ENCODE peak calls at places on chromosomes 12 and 14, in five cellular contexts. One of them, this sample, is unnamed.

GRCh38 chr12:95694148-95694547 is 96.4 kb downstream of the NTN4 start:
- DNase-seq in HepG2: no peak
- DNase-seq in GM12878: no peak
- DNase-seq in H1: no peak
- DNase-seq in K562: no peak
- DNase-seq in this sample: no peak

GRCh38 chr14:54346257-54346656 is 50.5 kb upstream of the CDKN3 start:
- DNase-seq in GM12878: no peak
- DNase-seq in K562: no peak
- DNase-seq in HepG2: no peak
- DNase-seq in H1: no peak
- DNase-seq in this sample: no peak

GRCh38 chr12:12976366-12976765 is 23.7 kb downstream of the HEBP1 start:
- DNase-seq in K562: no peak
- DNase-seq in H1: no peak
- DNase-seq in HepG2: no peak
- DNase-seq in GM12878: no peak
- DNase-seq in this sample: peak; percentile 46

GRCh38 chr12:65461017-65461416 is 182.5 kb downstream of the MSRB3 start:
- DNase-seq in GM12878: no peak
- DNase-seq in H1: no peak
- DNase-seq in K562: no peak
- DNase-seq in HepG2: no peak
- DNase-seq in this sample: no peak

GRCh38 chr12:132066749-132067148 is 77.4 kb downstream of the DDX51 start:
- DNase-seq in H1: no peak
- DNase-seq in K562: no peak
- DNase-seq in GM12878: no peak
- DNase-seq in HepG2: no peak
- DNase-seq in this sample: no peak

GRCh38 chr12:110619534-110619953 is 5.6 kb downstream of the TCTN1 start:
- DNase-seq in GM12878: peak; percentile 80
- DNase-seq in H1: no peak
- DNase-seq in HepG2: no peak
- DNase-seq in K562: no peak
- DNase-seq in this sample: no peak

GRCh38 chr12:66539451-66539850 is 139.4 kb downstream of the GRIP1 start:
- DNase-seq in H1: no peak
- DNase-seq in K562: no peak
- DNase-seq in GM12878: no peak
- DNase-seq in HepG2: no peak
- DNase-seq in this sample: no peak

GRCh38 chr12:127355061-127355820 is 911.7 kb upstream of the TMEM132C start:
- DNase-seq in GM12878: no peak
- DNase-seq in H1: peak; percentile 53
- DNase-seq in K562: peak; percentile 46
- DNase-seq in HepG2: no peak
- DNase-seq in this sample: no peak

GRCh38 chr12:86950043-86950838 is 694.0 kb upstream of the MGAT4C start:
- DNase-seq in HepG2: no peak
- DNase-seq in GM12878: no peak
- DNase-seq in K562: no peak
- DNase-seq in H1: no peak
- DNase-seq in this sample: no peak

GRCh38 chr12:55188974-55189556 is 31.8 kb upstream of the OR10A7 start:
- DNase-seq in K562: peak; percentile 62
- DNase-seq in HepG2: peak; percentile 72
- DNase-seq in GM12878: peak; percentile 53
- DNase-seq in H1: no peak
- DNase-seq in this sample: peak; percentile 87

GRCh38 chr14:24859559-24859958 is 190.4 kb downstream of the STXBP6 start:
- DNase-seq in K562: no peak
- DNase-seq in H1: no peak
- DNase-seq in GM12878: no peak
- DNase-seq in HepG2: no peak
- DNase-seq in this sample: no peak

GRCh38 chr12:88627501-88627900 is 47.2 kb upstream of the KITLG start:
- DNase-seq in GM12878: no peak
- DNase-seq in HepG2: no peak
- DNase-seq in H1: no peak
- DNase-seq in K562: no peak
- DNase-seq in this sample: no peak

GRCh38 chr12:65324551-65324950 is 46.1 kb downstream of the MSRB3 start:
- DNase-seq in H1: no peak
- DNase-seq in GM12878: no peak
- DNase-seq in HepG2: no peak
- DNase-seq in K562: no peak
- DNase-seq in this sample: no peak

GRCh38 chr12:112837629-112838191 is 46.2 kb downstream of the RPH3A start:
- DNase-seq in GM12878: no peak
- DNase-seq in K562: no peak
- DNase-seq in HepG2: peak; percentile 14
- DNase-seq in H1: no peak
- DNase-seq in this sample: peak; percentile 42

GRCh38 chr12:78674311-78675085 is 190.1 kb upstream of the SYT1 start:
- DNase-seq in GM12878: no peak
- DNase-seq in HepG2: no peak
- DNase-seq in H1: no peak
- DNase-seq in K562: no peak
- DNase-seq in this sample: no peak

GRCh38 chr14:103188691-103189480 is 65.6 kb downstream of the TNFAIP2 start:
- DNase-seq in GM12878: no peak
- DNase-seq in K562: no peak
- DNase-seq in HepG2: no peak
- DNase-seq in H1: peak; percentile 82
- DNase-seq in this sample: peak; percentile 23
- TF ChIP-seq EZH2 in GM12878: no peak
- TF ChIP-seq EZH2 in K562: no peak
- TF ChIP-seq EZH2 in HepG2: no peak
- TF ChIP-seq EZH2 in H1: no peak
- TF ChIP-seq EZH2 in this sample: peak; percentile 7

GRCh38 chr12:57242691-57243454 is 8.1 kb downstream of the STAC3 start:
- DNase-seq in K562: peak; percentile 62
- DNase-seq in HepG2: peak; percentile 38
- DNase-seq in H1: peak; percentile 100
- DNase-seq in GM12878: no peak
- DNase-seq in this sample: peak; percentile 53
- H3K9ac ChIP-seq in K562: peak overlapping the region; percentile 90
- H3K9ac ChIP-seq in HepG2: peak overlapping the region; percentile 21
- H3K9ac ChIP-seq in H1: no peak overlapping the region
- H3K9ac ChIP-seq in GM12878: peak overlapping the region; percentile 46
- H3K9ac ChIP-seq in this sample: no peak overlapping the region

DNA sequence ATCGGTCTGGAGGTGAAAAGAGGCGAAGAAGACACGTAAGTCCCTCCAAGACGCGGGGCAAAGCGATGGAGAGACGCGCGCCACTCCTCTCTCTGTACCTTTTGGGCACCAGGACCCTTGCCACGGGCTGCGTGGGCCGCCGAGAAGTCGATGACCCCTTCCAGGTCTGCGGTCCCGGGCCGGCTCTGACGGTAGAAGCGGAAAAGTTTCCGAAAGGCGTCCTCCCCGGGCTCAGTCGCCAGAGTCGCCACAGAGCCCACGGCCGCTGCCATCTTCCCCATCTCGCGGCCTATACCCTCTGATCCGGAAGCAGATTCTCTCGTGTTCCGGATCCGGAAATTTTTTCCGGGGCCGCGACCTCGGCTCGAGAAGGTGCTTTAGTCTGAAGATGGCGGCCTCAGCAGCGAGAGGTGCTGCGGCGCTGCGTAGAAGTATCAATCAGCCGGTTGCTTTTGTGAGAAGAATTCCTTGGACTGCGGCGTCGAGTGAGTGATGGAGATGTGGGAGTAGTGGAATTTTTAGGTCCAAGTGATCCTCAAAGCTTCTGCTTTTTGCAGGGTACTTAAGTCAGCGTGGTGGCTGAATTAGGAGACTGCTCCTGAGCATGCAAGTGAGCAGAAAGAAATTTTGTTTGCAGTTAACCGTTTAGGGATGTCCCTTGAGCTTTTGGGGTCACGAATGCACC is at the start of the genes ALKBH1 and SLIRP:
- DNase-seq in HepG2: peak; percentile 81
- DNase-seq in K562: peak; percentile 64
- DNase-seq in H1: peak; percentile 83
- DNase-seq in GM12878: peak; percentile 26
- DNase-seq in this sample: peak; percentile 85
- TF ChIP-seq POLR2A in HepG2: peak; percentile 93
- TF ChIP-seq POLR2A in K562: peak; percentile 96
- TF ChIP-seq POLR2A in H1: peak; percentile 94
- TF ChIP-seq POLR2A in GM12878: peak; percentile 97
- TF ChIP-seq POLR2A in this sample: peak; percentile 94

GRCh38 chr14:85943187-85943586 is 413.2 kb downstream of the FLRT2 start:
- DNase-seq in H1: no peak
- DNase-seq in HepG2: no peak
- DNase-seq in GM12878: no peak
- DNase-seq in K562: no peak
- DNase-seq in this sample: no peak
- TF ChIP-seq EZH2 in H1: no peak
- TF ChIP-seq EZH2 in HepG2: no peak
- TF ChIP-seq EZH2 in GM12878: no peak
- TF ChIP-seq EZH2 in K562: no peak
- TF ChIP-seq EZH2 in this sample: no peak

DNA sequence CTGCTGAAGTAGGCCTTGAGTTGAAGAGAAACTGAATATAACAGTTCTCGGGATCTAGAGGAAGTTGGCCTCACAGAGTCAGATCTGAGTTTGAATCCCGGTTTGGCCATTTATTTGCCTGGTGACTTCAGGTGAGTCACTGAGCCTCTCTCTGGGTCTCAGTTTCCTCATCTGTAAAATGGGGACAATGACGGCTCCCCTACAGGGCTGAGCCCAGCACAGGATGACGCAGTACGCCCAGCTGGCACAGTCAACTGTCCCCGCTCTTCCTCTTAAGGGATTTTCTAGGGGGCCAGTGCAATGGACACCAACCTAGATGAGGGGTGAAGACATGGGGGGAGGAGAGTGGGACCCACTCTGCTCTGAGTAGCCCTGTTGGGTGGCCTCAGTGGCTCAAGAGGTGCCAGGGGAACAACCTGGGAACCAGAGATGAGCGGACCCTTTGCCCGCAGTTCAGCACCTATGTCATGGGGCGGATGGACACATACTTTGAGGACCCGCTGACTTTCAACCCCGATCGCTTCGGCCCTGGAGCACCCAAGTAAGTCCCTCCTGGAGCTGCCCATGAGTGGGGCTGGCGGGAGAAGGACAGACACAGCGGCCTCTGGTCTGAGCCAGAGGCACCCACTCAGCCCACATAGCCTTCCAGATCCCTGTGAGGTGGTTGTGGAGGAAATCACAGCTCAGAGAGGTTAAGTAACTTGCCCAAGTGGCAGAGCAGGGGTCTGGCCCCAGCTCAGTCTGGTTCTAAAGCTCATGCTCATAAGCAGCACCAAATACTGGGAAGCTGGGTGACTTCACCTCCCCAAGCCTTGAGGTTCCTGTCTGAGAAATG is 41.1 kb downstream of the CYP46A1 start:
- DNase-seq in H1: peak; percentile 38
- DNase-seq in K562: no peak
- DNase-seq in HepG2: no peak
- DNase-seq in GM12878: no peak
- DNase-seq in this sample: no peak
- H3K9ac ChIP-seq in H1: no peak overlapping the region
- H3K9ac ChIP-seq in K562: no peak overlapping the region
- H3K9ac ChIP-seq in HepG2: no peak overlapping the region
- H3K9ac ChIP-seq in GM12878: no peak overlapping the region
- H3K9ac ChIP-seq in this sample: no peak overlapping the region